ENCODE peak calls at places on chromosomes 6 and 20, in six cellular contexts. Z, C, T, E, V and A are unnamed samples.

GRCh38 chr20:41386502-41387427 is 20.1 kb upstream of the EMILIN3 start:
- ATAC-seq in E (no peak), Z (no peak), V (no peak), T (peak), C (no peak), A (no peak)

GRCh38 chr6:161444966-161445799 is 171.3 kb upstream of the AGPAT4 start:
- ATAC-seq in Z (no peak), V (no peak), E (no peak), C (no peak), T (no peak), A (no peak)

GRCh38 chr6:11292291-11292552 is 59.8 kb upstream of the NEDD9 start:
- ATAC-seq in E (no peak), T (no peak), C (no peak), Z (no peak), V (no peak), A (no peak)

GRCh38 chr20:35319206-35320197 is 27.3 kb upstream of the FAM83C start:
- ATAC-seq in C (no peak), T (no peak), E (no peak), Z (peak), V (no peak), A (no peak)

GRCh38 chr6:2028457-2029038 is 216.9 kb downstream of the GMDS start:
- ATAC-seq in V (peak), Z (peak), T (no peak), E (no peak), C (no peak), A (peak)

GRCh38 chr20:44031001-44031574 is 116.4 kb downstream of the TOX2 start:
- ATAC-seq in V (no peak), E (no peak), C (no peak), T (no peak), Z (no peak), A (no peak)

GRCh38 chr20:16708590-16708989 is 21.2 kb upstream of the SNRPB2 start:
- ATAC-seq in C (no peak), T (no peak), Z (no peak), V (no peak), E (no peak), A (no peak)

GRCh38 chr6:21199246-21199645 is 394.3 kb upstream of the SOX4 start:
- ATAC-seq in E (no peak), Z (no peak), V (no peak), T (no peak), C (no peak), A (no peak)

GRCh38 chr6:139483082-139483481 is 108.6 kb upstream of the CITED2 start:
- ATAC-seq in V (no peak), T (no peak), Z (no peak), C (no peak), E (no peak), A (no peak)

GRCh38 chr6:137804647-137805046 is 62.4 kb upstream of the TNFAIP3 start:
- ATAC-seq in V (no peak), C (no peak), T (peak), Z (no peak), E (no peak), A (no peak)

GRCh38 chr6:143695106-143696059 is 17.6 kb downstream of the PHACTR2 start:
- ATAC-seq in V (no peak), C (no peak), Z (peak), E (no peak), T (peak), A (no peak)

GRCh38 chr6:108736832-108737231 is 111.4 kb upstream of the ARMC2 start:
- ATAC-seq in C (no peak), Z (no peak), E (no peak), V (peak), T (peak), A (no peak)

GRCh38 chr20:21114584-21114983 is 8.4 kb upstream of the LINC00237 start:
- ATAC-seq in Z (no peak), T (no peak), V (no peak), C (no peak), E (no peak), A (no peak)

GRCh38 chr6:2876210-2877056 is 26.7 kb downstream of the SERPINB9 start:
- ATAC-seq in T (peak), C (peak), Z (peak), V (peak), E (peak), A (peak)

GRCh38 chr6:31190488-31190887 is 20.0 kb upstream of the POU5F1 start:
- ATAC-seq in V (no peak), E (no peak), T (no peak), C (no peak), Z (no peak), A (peak)

GRCh38 chr6:14720411-14721102 is 525.3 kb upstream of the JARID2 start:
- ATAC-seq in T (no peak), Z (no peak), E (no peak), C (no peak), V (no peak), A (no peak)

GRCh38 chr6:55175078-55175777 is 913 bp downstream of the HCRTR2 start:
- ATAC-seq in E (no peak), V (no peak), Z (no peak), T (no peak), C (no peak), A (no peak)

GRCh38 chr20:36950432-36951197 is 893 bp downstream of the SAMHD1 start:
- ATAC-seq in V (no peak), C (no peak), T (peak), Z (no peak), E (peak), A (no peak)